ENCODE peak calls at places on chromosomes 7 and 10, in seven cellular contexts. F is HCT116; T is neural progenitor cell; G is CD4-positive, alpha-beta T cell; J is PC-9; Y is PC-3; P is endodermal cell. E is an unnamed sample.

GRCh38 chr7:105011771-105012502 is 2.1 kb upstream of the KMT2E start:
- DNase-seq in G (peak; percentile 19), T (no peak), F (no peak), Y (no peak), P (no peak), J (no peak), E (no peak)

GRCh38 chr10:133278577-133279265 is 2.1 kb upstream of the ADAM8 start:
- DNase-seq in Y (peak; percentile 89), P (no peak), F (no peak), G (peak; percentile 64), T (no peak), J (peak; percentile 91), E (no peak)

GRCh38 chr7:148746139-148746538 is 47.4 kb downstream of the CUL1 start:
- DNase-seq in J (no peak), G (no peak), F (no peak), P (no peak), Y (no peak), T (no peak), E (no peak)

GRCh38 chr10:76303682-76304316 is 872.4 kb downstream of the LRMDA start:
- DNase-seq in G (peak; percentile 34), P (peak; percentile 90), Y (peak; percentile 98), T (peak; percentile 91), F (peak; percentile 28), J (peak; percentile 9), E (no peak)

GRCh38 chr10:124035928-124036558 is 57.4 kb downstream of the CHST15 start:
- DNase-seq in P (no peak), F (no peak), T (no peak), Y (no peak), G (peak; percentile 14), J (no peak), E (no peak)

GRCh38 chr7:132977234-132977633 is 104.7 kb downstream of the CHCHD3 start:
- DNase-seq in P (no peak), Y (no peak), J (no peak), T (no peak), G (no peak), F (no peak), E (no peak)

GRCh38 chr10:14010083-14010551 is 320.6 kb downstream of the FRMD4A start:
- DNase-seq in T (peak; percentile 27), Y (no peak), G (no peak), F (no peak), P (peak; percentile 69), J (no peak), E (no peak)

GRCh38 chr10:23158370-23158769 is 33.7 kb upstream of the PTF1A start:
- DNase-seq in J (peak; percentile 37), Y (peak; percentile 64), G (peak; percentile 13), T (peak; percentile 85), F (peak; percentile 47), P (peak; percentile 78), E (no peak)

GRCh38 chr7:93442478-93443224 is 131.9 kb downstream of the CALCR start:
- DNase-seq in J (peak; percentile 39), Y (peak; percentile 49), G (no peak), P (peak; percentile 86), T (peak; percentile 61), F (peak; percentile 34), E (no peak)

GRCh38 chr7:47939425-47940036 is 8.7 kb downstream of the PKD1L1 start:
- DNase-seq in J (no peak), F (no peak), P (no peak), G (no peak), T (no peak), Y (no peak), E (no peak)

GRCh38 chr7:44163591-44163990 is 22.5 kb upstream of the MYL7 start:
- DNase-seq in T (peak; percentile 42), J (peak; percentile 86), P (peak; percentile 41), G (no peak), Y (peak; percentile 68), F (no peak), E (peak; percentile 85)

GRCh38 chr7:138656952-138657351 is 44.2 kb downstream of the SVOPL start:
- DNase-seq in Y (no peak), G (no peak), F (no peak), P (no peak), T (no peak), J (no peak), E (no peak)

GRCh38 chr7:151803841-151804240 is 73.1 kb downstream of the PRKAG2 start:
- DNase-seq in Y (no peak), J (no peak), T (no peak), F (no peak), G (no peak), P (no peak), E (no peak)

GRCh38 chr10:129910861-129911260 is 53.2 kb downstream of the EBF3 start:
- DNase-seq in P (no peak), J (no peak), G (no peak), Y (no peak), F (no peak), T (no peak), E (no peak)

GRCh38 chr10:130869179-130869841 is 442.2 kb downstream of the TCERG1L start:
- DNase-seq in P (peak; percentile 11), J (no peak), T (no peak), F (no peak), G (no peak), Y (no peak), E (no peak)

GRCh38 chr10:115918812-115919211 is 354.2 kb downstream of the GFRA1 start:
- DNase-seq in G (no peak), P (no peak), J (no peak), T (no peak), Y (no peak), F (no peak), E (no peak)

GRCh38 chr7:114818501-114818900 is 103.4 kb upstream of the MDFIC start:
- DNase-seq in F (peak; percentile 22), T (no peak), G (no peak), J (no peak), Y (peak; percentile 62), P (no peak), E (no peak)

GRCh38 chr7:16644987-16645592 is 464 bp downstream of the ANKMY2 start:
- DNase-seq in Y (no peak), G (no peak), P (no peak), F (no peak), T (peak; percentile 75), J (no peak), E (no peak)

GRCh38 chr7:14020339-14020900 is 31.0 kb upstream of the ETV1 start:
- DNase-seq in F (no peak), T (no peak), Y (no peak), P (no peak), G (no peak), J (no peak), E (no peak)

GRCh38 chr7:128201067-128201689 is 39.9 kb upstream of the LEP start:
- DNase-seq in G (no peak), Y (no peak), T (peak; percentile 91), J (no peak), P (peak; percentile 91), F (no peak), E (no peak)

GRCh38 chr7:128203710-128204214 is 37.3 kb upstream of the LEP start:
- DNase-seq in J (no peak), G (no peak), P (no peak), F (no peak), Y (no peak), T (no peak), E (no peak)

GRCh38 chr7:128201690-128202085 is 39.4 kb upstream of the LEP start:
- DNase-seq in Y (no peak), F (no peak), G (no peak), T (no peak), J (no peak), P (no peak), E (no peak)

GRCh38 chr7:128203047-128203491 is 38.0 kb upstream of the LEP start:
- DNase-seq in T (no peak), G (no peak), J (no peak), Y (no peak), P (no peak), F (no peak), E (no peak)

DNA sequence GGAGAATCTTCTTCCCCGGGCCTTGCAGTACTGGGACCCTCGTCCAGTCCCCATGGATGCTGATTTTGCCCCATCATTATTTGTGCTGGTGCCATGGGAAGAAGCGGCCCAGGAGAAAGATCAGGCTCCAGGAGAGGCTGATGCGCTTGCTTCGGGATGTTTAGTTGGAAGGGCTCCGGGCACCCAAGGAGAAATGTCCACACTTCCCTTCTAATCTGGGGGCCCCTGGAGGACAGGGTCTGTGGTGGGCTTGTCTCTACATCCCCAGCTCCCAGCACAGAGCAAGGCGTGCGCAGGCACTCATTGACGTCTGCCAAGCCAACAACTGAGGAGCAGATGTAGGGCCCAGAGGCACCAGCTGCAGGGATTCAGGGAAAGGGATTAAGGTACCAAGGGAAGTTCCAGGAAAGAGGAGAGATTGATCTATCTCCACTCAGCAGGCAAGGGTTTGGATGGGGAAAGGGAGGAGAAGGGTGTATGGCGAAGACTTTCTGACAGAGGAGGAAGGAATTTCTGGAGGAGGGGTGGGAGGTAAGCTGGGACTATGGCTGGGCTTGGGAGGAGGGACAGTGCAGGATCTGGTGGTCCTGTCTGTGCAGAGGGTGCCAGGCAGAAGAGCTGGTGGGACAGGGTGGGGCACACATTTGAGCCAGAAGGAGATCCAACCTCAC is 38.7 kb upstream of the LEP start:
- DNase-seq in P (no peak), G (no peak), J (no peak), Y (no peak), T (no peak), F (no peak), E (no peak)
- H3K27me3 ChIP-seq in P (peaks cover 83% of the 10 kb centered on the region), G (peaks cover 37% of the 10 kb centered on the region), J (peaks cover 26% of the 10 kb centered on the region), Y (peaks cover 23% of the 10 kb centered on the region), T (peaks cover 88% of the 10 kb centered on the region), F (peaks cover 4% of the 10 kb centered on the region), E (peaks cover 41% of the 10 kb centered on the region)

DNA sequence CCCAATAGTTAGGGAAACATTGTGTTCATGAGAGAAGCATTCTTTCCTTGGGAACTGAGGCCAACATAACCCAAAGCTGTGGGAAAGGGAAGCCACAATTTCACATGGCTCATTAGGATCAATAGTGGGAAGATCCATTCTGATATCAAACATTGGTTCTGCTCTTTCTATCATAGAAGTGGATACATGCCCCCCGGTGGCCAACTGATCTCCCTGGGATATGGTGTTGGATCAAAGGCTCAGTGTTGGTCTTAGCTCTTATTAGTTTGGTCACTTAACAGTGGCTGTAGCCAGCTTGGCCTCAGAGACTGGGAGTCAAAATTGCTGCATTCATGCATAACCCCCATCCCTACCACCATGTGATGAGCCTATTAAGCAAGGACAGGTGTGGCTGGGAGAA is 6.7 kb upstream of the GIMAP4 start:
- DNase-seq in G (no peak), Y (no peak), T (no peak), F (no peak), J (no peak), P (no peak), E (no peak)
- TF ChIP-seq CTCF in G (no peak), Y (no peak), T (no peak), F (no peak), J (no peak), P (no peak), E (no peak)

DNA sequence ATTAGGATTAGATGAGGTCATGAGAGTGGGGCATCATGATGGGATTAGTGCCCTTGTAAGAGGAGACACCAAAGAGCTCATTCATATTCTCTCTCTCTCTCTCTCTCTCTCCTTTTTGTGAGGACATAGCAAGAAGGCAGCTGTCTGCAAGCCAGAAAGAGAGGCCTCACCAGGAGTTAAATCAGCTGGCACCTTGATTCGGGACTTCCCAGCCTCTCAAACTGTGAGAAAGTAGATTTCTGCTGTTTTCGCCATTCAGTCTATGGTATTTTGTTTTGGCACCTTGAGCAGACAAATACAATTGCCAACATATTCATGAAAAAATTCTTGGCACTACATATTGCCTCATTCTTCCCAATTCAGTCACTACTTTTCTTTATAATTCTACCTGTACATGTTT is 20.6 kb upstream of the ATAD1 start:
- DNase-seq in Y (no peak), F (no peak), J (no peak), G (no peak), P (no peak), T (peak; percentile 7), E (no peak)
- H3K27me3 ChIP-seq in Y (no peaks in the 10 kb centered on the region), F (no peaks in the 10 kb centered on the region), J (no peaks in the 10 kb centered on the region), G (no peaks in the 10 kb centered on the region), P (no peaks in the 10 kb centered on the region), T (no peaks in the 10 kb centered on the region), E (no peaks in the 10 kb centered on the region)

GRCh38 chr10:85612833-85613232 is 753.8 kb downstream of the GRID1 start:
- DNase-seq in P (peak; percentile 74), T (no peak), G (no peak), J (no peak), Y (no peak), F (peak; percentile 8), E (no peak)
- TF ChIP-seq CTCF in P (peak; percentile 68), T (peak; percentile 32), G (peak; percentile 56), J (peak; percentile 37), Y (no peak), F (no peak), E (peak; percentile 4)

E was measured in BJ.